ENCODE peak calls at places on chromosomes 2 and 18, in ten cellular contexts. E is HCT116, C is GM23338, N is breast epithelium, T is HL-60, I is prostate gland, D is H1, U is K562, V is GM12878, L is Panc1. J is an unnamed sample.

GRCh38 chr18:44793186-44793585 is 112.5 kb downstream of the SETBP1 start:
- DNase-seq in E (no peak), C (no peak), N (no peak), T (no peak), I (no peak), D (no peak), U (no peak), V (no peak), L (no peak), J (no peak)

GRCh38 chr2:218271487-218271797 is 1.1 kb downstream of the PNKD start:
- DNase-seq in E (no peak), C (peak; percentile 17), N (no peak), T (no peak), I (no peak), D (no peak), U (no peak), V (no peak), L (no peak), J (no peak)

GRCh38 chr2:152050915-152051314 is 47.9 kb downstream of the CACNB4 start:
- DNase-seq in E (no peak), C (no peak), N (no peak), T (peak; percentile 44), I (no peak), D (no peak), U (no peak), V (no peak), L (no peak), J (no peak)

GRCh38 chr2:118058979-118059378 is 29.3 kb upstream of the INSIG2 start:
- DNase-seq in E (no peak), C (no peak), N (no peak), T (no peak), I (no peak), D (no peak), U (no peak), V (no peak), L (no peak), J (no peak)

GRCh38 chr2:159209341-159210306 is 76.9 kb downstream of the WDSUB1 start:
- DNase-seq in E (no peak), C (no peak), N (no peak), T (no peak), I (no peak), D (no peak), U (no peak), V (peak; percentile 19), L (no peak), J (no peak)

GRCh38 chr18:56470679-56471345 is 167.6 kb downstream of the TXNL1 start:
- DNase-seq in E (no peak), C (no peak), N (no peak), T (no peak), I (no peak), D (no peak), U (no peak), V (no peak), L (no peak), J (no peak)

GRCh38 chr2:191942114-191943103 is 95.5 kb upstream of the CAVIN2 start:
- DNase-seq in E (no peak), C (no peak), N (no peak), T (no peak), I (peak; percentile 44), D (no peak), U (no peak), V (no peak), L (no peak), J (no peak)

GRCh38 chr18:5543854-5544389 is at the start of gene EPB41L3:
- DNase-seq in E (no peak), C (peak; percentile 54), N (no peak), T (peak; percentile 76), I (no peak), D (no peak), U (no peak), V (no peak), L (no peak), J (no peak)

GRCh38 chr2:14633031-14633430 is 514 bp downstream of the LRATD1 start:
- DNase-seq in E (no peak), C (peak; percentile 30), N (no peak), T (no peak), I (peak; percentile 20), D (no peak), U (no peak), V (no peak), L (no peak), J (no peak)

GRCh38 chr2:14633451-14634211 is 1.1 kb downstream of the LRATD1 start:
- DNase-seq in E (no peak), C (peak; percentile 11), N (peak; percentile 52), T (no peak), I (peak; percentile 6), D (no peak), U (no peak), V (no peak), L (no peak), J (no peak)

GRCh38 chr2:14634223-14634884 is 1.8 kb downstream of the LRATD1 start:
- DNase-seq in E (no peak), C (peak; percentile 89), N (peak; percentile 88), T (no peak), I (peak; percentile 92), D (peak; percentile 53), U (peak; percentile 39), V (no peak), L (no peak), J (peak; percentile 21)

GRCh38 chr2:14632133-14632936 is at the start of gene LRATD1:
- DNase-seq in E (no peak), C (peak; percentile 97), N (peak; percentile 89), T (no peak), I (peak; percentile 97), D (peak; percentile 61), U (peak; percentile 66), V (no peak), L (no peak), J (no peak)

DNA sequence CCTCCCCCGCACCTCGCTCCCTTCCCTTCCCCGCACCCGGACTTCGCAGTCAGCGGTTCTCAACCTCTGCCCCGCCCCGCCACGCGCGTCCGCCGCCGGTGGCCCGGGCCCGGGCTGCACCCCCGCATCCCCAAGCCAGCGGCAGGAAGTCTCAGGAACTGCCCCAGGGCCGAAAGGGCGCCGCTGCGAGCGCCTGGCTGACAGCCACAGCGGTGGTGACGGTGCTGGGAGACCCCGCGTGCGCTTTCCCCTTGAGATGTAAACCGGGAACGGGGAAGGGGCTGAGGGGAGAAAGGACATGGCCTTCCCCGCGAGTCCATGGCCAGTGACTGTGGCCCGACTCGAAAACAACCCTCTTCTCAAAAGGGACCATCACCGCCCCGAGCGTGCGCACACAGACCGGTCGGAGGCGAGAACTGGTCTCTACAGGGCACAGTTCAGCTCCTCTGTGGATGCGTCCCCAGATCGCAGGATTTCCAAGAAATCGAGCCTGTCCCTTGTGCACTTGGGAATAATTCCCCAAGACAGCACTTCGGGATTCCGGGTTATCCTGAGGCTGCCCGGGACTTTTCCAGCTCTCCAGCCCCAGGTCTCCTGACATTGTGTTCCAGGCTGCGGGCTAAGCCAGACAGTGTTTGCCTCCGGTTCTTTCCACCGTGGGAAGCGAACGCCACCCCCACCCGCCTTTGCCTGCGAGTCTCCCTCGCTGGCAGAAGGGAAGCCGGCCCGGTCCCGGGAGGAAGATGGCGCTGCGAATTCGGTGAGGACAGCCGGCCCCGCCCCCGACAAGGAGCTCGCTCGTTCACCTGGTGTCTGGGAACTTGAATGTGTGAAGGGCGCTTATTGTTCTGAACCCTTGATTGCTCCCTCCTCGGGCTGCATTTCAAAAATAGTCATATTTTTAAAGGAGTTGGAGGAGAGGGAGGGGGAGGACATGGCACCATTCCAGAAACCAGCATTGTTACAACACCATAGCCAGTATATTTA is 2.7 kb downstream of the LRATD1 start:
- DNase-seq in E (no peak), C (peak; percentile 81), N (peak; percentile 84), T (no peak), I (peak; percentile 90), D (no peak), U (peak; percentile 19), V (no peak), L (no peak), J (no peak)
- TF ChIP-seq POLR2AphosphoS5 in E (no peak), C (no peak), N (no peak), T (no peak), I (peak; percentile 73), D (no peak), U (no peak), V (no peak), L (no peak), J (no peak)

GRCh38 chr2:45649855-45650806 is 1.3 kb upstream of the PRKCE start:
- DNase-seq in E (no peak), C (peak; percentile 60), N (peak; percentile 61), T (peak; percentile 34), I (peak; percentile 80), D (no peak), U (peak; percentile 59), V (no peak), L (no peak), J (peak; percentile 34)
- TF ChIP-seq POLR2AphosphoS5 in E (peak; percentile 28), C (no peak), N (no peak), T (no peak), I (peak; percentile 26), D (no peak), U (no peak), V (no peak), L (no peak), J (no peak)

GRCh38 chr2:43131051-43131889 is 95.1 kb downstream of the ZFP36L2 start:
- DNase-seq in E (peak; percentile 89), C (peak; percentile 70), N (peak; percentile 88), T (peak; percentile 99), I (peak; percentile 76), D (no peak), U (peak; percentile 77), V (no peak), L (peak; percentile 24), J (no peak)
- TF ChIP-seq POLR2AphosphoS5 in E (peak; percentile 63), C (no peak), N (peak; percentile 78), T (peak; percentile 96), I (peak; percentile 72), D (no peak), U (no peak), V (no peak), L (no peak), J (no peak)

GRCh38 chr2:24362253-24362652 is 1.9 kb upstream of the ITSN2 start:
- DNase-seq in E (no peak), C (no peak), N (no peak), T (no peak), I (peak; percentile 12), D (no peak), U (no peak), V (no peak), L (no peak), J (no peak)

GRCh38 chr2:24360050-24360962 is at the start of gene ITSN2:
- DNase-seq in E (peak; percentile 48), C (peak; percentile 89), N (peak; percentile 69), T (peak; percentile 75), I (peak; percentile 66), D (no peak), U (peak; percentile 80), V (peak; percentile 68), L (no peak), J (peak; percentile 72)

GRCh38 chr2:24359129-24359528 is 1.2 kb downstream of the ITSN2 start:
- DNase-seq in E (no peak), C (no peak), N (no peak), T (no peak), I (no peak), D (no peak), U (no peak), V (no peak), L (no peak), J (no peak)

GRCh38 chr2:24360963-24361330 is 611 bp upstream of the ITSN2 start:
- DNase-seq in E (no peak), C (peak; percentile 39), N (no peak), T (no peak), I (no peak), D (no peak), U (no peak), V (no peak), L (no peak), J (no peak)

DNA sequence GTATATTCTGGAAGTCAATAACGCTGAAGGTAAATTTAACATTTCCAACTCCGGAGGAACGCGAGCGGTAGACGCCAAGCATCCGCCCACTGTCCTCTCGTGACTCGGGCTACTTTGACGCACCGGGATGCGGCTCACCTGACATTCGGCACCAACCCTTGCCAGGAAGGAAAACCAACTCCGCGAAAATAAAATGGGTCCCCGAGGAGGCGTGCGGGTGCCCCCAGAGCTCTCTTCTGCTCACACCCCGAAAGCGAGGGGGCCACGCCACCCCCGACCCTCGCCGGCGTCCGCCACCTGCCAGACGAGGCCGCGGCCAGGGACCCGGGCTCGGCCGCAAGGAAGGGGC is 661 bp downstream of the ITSN2 start:
- DNase-seq in E (no peak), C (peak; percentile 52), N (peak; percentile 60), T (peak; percentile 16), I (peak; percentile 68), D (no peak), U (no peak), V (no peak), L (no peak), J (no peak)
- TF ChIP-seq POLR2AphosphoS5 in E (no peak), C (no peak), N (peak; percentile 66), T (no peak), I (peak; percentile 63), D (no peak), U (no peak), V (no peak), L (no peak), J (no peak)

J was measured in GM12892.